ENCODE peak calls at places on chromosomes 1 and 21, in ten cellular contexts. X, R, Z, D, P, O, I, Y, S and H are unnamed samples.

GRCh38 chr1:161200992-161201827 is 957 bp upstream of the NDUFS2 start:
- DNase-seq in R (peak; percentile 89), X (no peak), D (peak; percentile 76), Y (no peak), P (peak; percentile 80), Z (peak; percentile 49), S (peak; percentile 41), I (no peak), O (peak; percentile 69), H (peak; percentile 48)

GRCh38 chr1:167863921-167864279 is 50.0 kb downstream of the ADCY10 start:
- DNase-seq in Y (no peak), Z (no peak), X (no peak), R (no peak), D (no peak), I (no peak), P (no peak), O (no peak), S (no peak), H (no peak)

GRCh38 chr1:62144238-62144831 is 50.3 kb upstream of the L1TD1 start:
- DNase-seq in P (no peak), D (peak; percentile 26), Y (peak; percentile 55), I (no peak), S (peak; percentile 16), Z (no peak), X (no peak), R (peak; percentile 64), O (peak; percentile 33), H (peak; percentile 77)

GRCh38 chr1:152495066-152495675 is 15.4 kb upstream of the LCE5A start:
- DNase-seq in D (no peak), R (no peak), Y (no peak), P (no peak), Z (no peak), I (no peak), O (no peak), S (peak; percentile 51), X (no peak), H (peak; percentile 68)

GRCh38 chr1:195202271-195202670 is 1406.0 kb downstream of the KCNT2 start:
- DNase-seq in S (no peak), O (no peak), X (no peak), P (no peak), I (no peak), Z (no peak), R (peak; percentile 94), Y (no peak), D (no peak), H (no peak)

GRCh38 chr1:84913025-84913892 is 20.3 kb upstream of the LPAR3 start:
- DNase-seq in P (no peak), S (peak; percentile 42), Z (no peak), R (peak; percentile 40), O (peak; percentile 40), X (no peak), I (no peak), Y (no peak), D (no peak), H (no peak)

GRCh38 chr1:53946252-53947171 is at the start of gene LRRC42:
- DNase-seq in Z (no peak), D (no peak), P (no peak), R (no peak), Y (no peak), S (no peak), X (no peak), O (no peak), I (no peak), H (no peak)

GRCh38 chr1:18535391-18536210 is 54.9 kb downstream of the KLHDC7A start:
- DNase-seq in X (no peak), R (no peak), Z (no peak), I (no peak), O (no peak), D (no peak), S (peak; percentile 63), P (no peak), Y (no peak), H (no peak)

GRCh38 chr1:32768110-32768857 is 48.9 kb downstream of the YARS1 start:
- DNase-seq in O (no peak), P (no peak), I (no peak), X (no peak), R (no peak), Z (no peak), D (no peak), S (no peak), Y (no peak), H (no peak)

GRCh38 chr1:22021061-22021460 is 19.6 kb downstream of the CELA3A start:
- DNase-seq in O (no peak), X (no peak), D (no peak), Z (no peak), S (no peak), I (no peak), Y (no peak), R (no peak), P (no peak), H (no peak)

GRCh38 chr1:18651727-18652126 is 21.1 kb downstream of the PAX7 start:
- DNase-seq in R (no peak), Z (no peak), D (no peak), X (no peak), Y (no peak), P (no peak), O (no peak), S (no peak), I (no peak), H (no peak)

DNA sequence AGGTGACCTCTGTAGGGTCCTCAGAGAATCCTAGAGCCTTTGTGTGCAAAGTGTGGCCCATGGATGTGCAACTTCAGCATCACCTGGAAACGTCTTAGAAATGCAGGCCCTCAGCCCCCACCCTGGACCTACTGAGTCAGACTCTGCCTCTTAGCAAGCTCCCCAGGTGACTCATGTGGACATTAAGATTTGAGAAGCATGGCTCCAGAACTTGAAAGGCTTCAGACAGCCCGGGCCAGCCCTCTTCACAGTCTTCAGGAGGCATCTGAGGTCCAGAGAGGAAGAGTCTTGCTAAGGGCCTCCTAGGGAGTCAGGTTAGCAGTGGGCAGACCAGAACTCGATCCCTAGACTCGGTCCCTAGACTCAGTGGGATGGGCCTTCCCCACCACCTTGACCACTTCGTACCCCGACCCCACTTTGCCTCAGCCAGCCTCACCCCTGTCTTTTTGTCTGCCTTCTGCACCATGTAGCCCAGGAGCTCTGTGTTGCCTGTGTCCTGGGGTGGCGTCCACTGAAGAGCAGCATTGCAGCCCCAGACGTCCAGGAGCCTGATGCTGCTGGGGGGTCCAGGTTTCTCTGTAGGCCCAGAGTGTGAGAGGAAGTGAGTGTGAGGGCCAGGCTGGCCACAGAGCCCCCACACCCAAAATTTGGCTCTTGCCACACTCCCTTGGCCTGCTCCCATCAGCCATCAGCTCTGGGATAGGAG is 4.8 kb downstream of the MYBPH start:
- DNase-seq in X (no peak), I (no peak), O (no peak), Z (no peak), R (no peak), D (no peak), P (no peak), S (no peak), Y (no peak), H (no peak)
- H3K36me3 ChIP-seq in X (no peaks in the 10 kb centered on the region), I (no peaks in the 10 kb centered on the region), O (no peaks in the 10 kb centered on the region), Z (no peaks in the 10 kb centered on the region), R (no peaks in the 10 kb centered on the region), D (peaks cover 2% of the 10 kb centered on the region), P (no peaks in the 10 kb centered on the region), S (no peaks in the 10 kb centered on the region), Y (no peaks in the 10 kb centered on the region), H (peaks cover 26% of the 10 kb centered on the region)

DNA sequence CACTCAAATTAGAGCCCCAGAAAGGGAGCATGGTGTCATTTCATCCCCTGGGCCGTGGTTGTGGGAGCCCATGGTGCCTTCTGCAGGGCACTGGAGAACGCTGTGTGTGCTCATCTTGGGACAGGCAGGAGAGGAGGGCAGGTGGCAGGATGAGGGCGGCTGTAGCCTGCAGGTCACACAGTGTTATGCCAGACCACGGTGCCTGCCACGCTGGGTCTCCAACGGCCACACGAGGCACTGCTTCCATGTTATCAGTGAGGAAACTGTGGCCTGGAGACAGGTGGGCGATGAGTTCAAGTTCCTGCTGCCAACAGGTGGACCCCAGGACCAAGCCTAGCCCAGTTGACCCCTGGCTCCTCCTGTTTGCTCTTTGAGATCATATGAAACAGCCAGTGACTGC is 21.0 kb downstream of the ABCG1 start:
- DNase-seq in X (no peak), I (no peak), R (no peak), D (no peak), Z (no peak), P (no peak), Y (no peak), O (no peak), S (no peak), H (no peak)
- H3K4me1 ChIP-seq in X (peaks cover 51% of the 10 kb centered on the region), I (peaks cover 53% of the 10 kb centered on the region), R (peaks cover 1% of the 10 kb centered on the region), D (peaks cover 6% of the 10 kb centered on the region), Z (peaks cover 28% of the 10 kb centered on the region), P (peaks cover 26% of the 10 kb centered on the region), Y (peaks cover 4% of the 10 kb centered on the region), O (peaks cover 53% of the 10 kb centered on the region), S (peaks cover 10% of the 10 kb centered on the region), H (no peaks in the 10 kb centered on the region)

DNA sequence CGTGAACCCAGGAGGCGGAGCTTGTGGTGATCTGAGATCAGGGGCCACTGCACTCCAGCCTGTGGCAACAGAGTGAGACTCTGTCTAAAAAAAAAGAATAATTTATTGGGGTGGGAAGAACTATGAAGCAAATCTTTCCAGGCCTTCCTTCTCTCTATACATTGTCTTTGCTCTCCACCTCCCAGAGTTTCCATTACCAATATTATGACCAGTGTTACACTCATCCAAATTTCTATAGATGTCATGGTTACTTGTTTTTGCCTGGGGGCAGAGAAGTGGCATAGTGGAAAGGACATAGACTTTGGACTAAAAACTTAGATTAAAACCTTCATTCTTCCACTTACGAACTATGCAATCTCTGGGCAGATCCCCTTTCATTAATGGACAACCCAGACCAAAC is 10.1 kb downstream of the FASLG start:
- DNase-seq in S (no peak), Z (no peak), Y (no peak), P (no peak), I (no peak), D (no peak), R (no peak), X (no peak), O (no peak), H (no peak)
- H3K36me3 ChIP-seq in S (no peaks in the 10 kb centered on the region), Z (no peaks in the 10 kb centered on the region), Y (no peaks in the 10 kb centered on the region), P (no peaks in the 10 kb centered on the region), I (no peaks in the 10 kb centered on the region), D (no peaks in the 10 kb centered on the region), R (no peaks in the 10 kb centered on the region), X (no peaks in the 10 kb centered on the region), O (no peaks in the 10 kb centered on the region), H (no peaks in the 10 kb centered on the region)

GRCh38 chr1:114033961-114034360 is 54.7 kb downstream of the OLFML3 start:
- DNase-seq in S (no peak), Y (no peak), O (no peak), D (no peak), Z (no peak), X (no peak), P (no peak), R (no peak), I (no peak), H (no peak)

GRCh38 chr1:114032271-114033218 is 53.3 kb downstream of the OLFML3 start:
- DNase-seq in Z (no peak), D (no peak), S (no peak), O (peak; percentile 17), R (peak; percentile 36), Y (no peak), X (no peak), P (no peak), I (no peak), H (no peak)

GRCh38 chr1:114033219-114033706 is 54.0 kb downstream of the OLFML3 start:
- DNase-seq in Y (no peak), P (no peak), X (no peak), O (no peak), R (no peak), I (no peak), S (no peak), D (no peak), Z (no peak), H (peak; percentile 26)

GRCh38 chr1:114035304-114035700 is 56.0 kb downstream of the OLFML3 start:
- DNase-seq in R (no peak), I (no peak), Z (no peak), D (no peak), X (no peak), P (no peak), S (no peak), O (no peak), Y (no peak), H (no peak)

GRCh38 chr1:114034561-114035303 is 55.5 kb downstream of the OLFML3 start:
- DNase-seq in P (no peak), X (no peak), Z (no peak), I (no peak), D (no peak), S (no peak), Y (no peak), O (no peak), R (no peak), H (no peak)
- H3K4me1 ChIP-seq in P (no peaks in the 10 kb centered on the region), X (no peaks in the 10 kb centered on the region), Z (peaks cover 16% of the 10 kb centered on the region), I (no peaks in the 10 kb centered on the region), D (no peaks in the 10 kb centered on the region), S (no peaks in the 10 kb centered on the region), Y (no peaks in the 10 kb centered on the region), O (no peaks in the 10 kb centered on the region), R (no peaks in the 10 kb centered on the region), H (no peaks in the 10 kb centered on the region)